ENCODE peak calls at places on chromosomes 4 and X, in ten cellular contexts. G is spleen, M is A549, O is ovary, I is heart left ventricle, R is sigmoid colon, X is testis, A is Peyer's patch, C is body of pancreas, Y is right lobe of liver. H is an unnamed sample.
A peak's percentile ranks its signal among the peaks of the same experiment; 100 is the strongest.

GRCh38 chr4:6844986-6845385 is 62.5 kb downstream of the KIAA0232 start:
- DNase-seq in C (no peak), A (no peak), Y (no peak), I (no peak), M (no peak), X (no peak), O (no peak), R (no peak), G (no peak), H (no peak)

GRCh38 chr4:117700111-117700892 is 334.0 kb upstream of the NDST3 start:
- DNase-seq in C (no peak), R (no peak), G (no peak), Y (no peak), A (no peak), X (no peak), I (no peak), M (no peak), O (no peak), H (no peak)

GRCh38 chr4:150010525-150011126 is 67.6 kb upstream of the DCLK2 start:
- DNase-seq in I (peak; percentile 33), C (peak; percentile 60), X (peak; percentile 67), R (no peak), M (peak; percentile 31), O (peak; percentile 42), G (no peak), Y (no peak), A (no peak), H (peak; percentile 40)

GRCh38 chrX:121902463-121902862 is 855.1 kb downstream of the GLUD2 start:
- DNase-seq in C (no peak), I (no peak), X (no peak), O (no peak), G (no peak), M (no peak), Y (no peak), R (no peak), A (no peak), H (no peak)

GRCh38 chr4:40685300-40685699 is 55.6 kb upstream of the RBM47 start:
- DNase-seq in C (no peak), G (no peak), A (no peak), M (no peak), I (no peak), R (no peak), X (no peak), Y (no peak), O (no peak), H (no peak)

GRCh38 chrX:40651620-40652223 is 4.4 kb upstream of the CXorf38 start:
- DNase-seq in G (peak; percentile 83), I (peak; percentile 70), X (peak; percentile 78), M (no peak), R (peak; percentile 81), A (peak; percentile 47), O (peak; percentile 67), Y (peak; percentile 52), C (peak; percentile 67), H (peak; percentile 73)

GRCh38 chr4:79241846-79242245 is 84.0 kb downstream of the NAA11 start:
- DNase-seq in O (no peak), X (no peak), A (no peak), Y (no peak), C (no peak), I (no peak), M (no peak), G (no peak), R (no peak), H (no peak)

GRCh38 chr4:30875659-30876269 is 155.6 kb downstream of the PCDH7 start:
- DNase-seq in C (no peak), O (no peak), R (no peak), Y (no peak), G (no peak), A (no peak), I (no peak), X (no peak), M (no peak), H (no peak)

GRCh38 chr4:96025031-96025430 is 185.1 kb downstream of the PDHA2 start:
- DNase-seq in C (no peak), Y (no peak), G (no peak), R (no peak), M (no peak), O (no peak), A (no peak), I (no peak), X (no peak), H (no peak)

GRCh38 chr4:6986067-6986780 is 56.9 kb upstream of the TADA2B start:
- DNase-seq in M (no peak), C (no peak), I (peak; percentile 73), R (peak; percentile 78), A (no peak), O (no peak), G (no peak), X (peak; percentile 71), Y (peak; percentile 58), H (peak; percentile 66)

GRCh38 chr4:15655223-15656037 is at the start of gene FBXL5:
- DNase-seq in C (peak; percentile 74), Y (peak; percentile 84), G (peak; percentile 96), R (peak; percentile 87), I (peak; percentile 88), O (peak; percentile 88), A (peak; percentile 88), X (peak; percentile 85), M (peak; percentile 71), H (peak; percentile 63)
- TF ChIP-seq POLR2A in C (peak; percentile 87), Y (peak; percentile 92), G (peak; percentile 27), R (peak; percentile 40), I (peak; percentile 59), O (peak; percentile 80), A (peak; percentile 89), X (no peak), M (peak; percentile 85), H (peak; percentile 96)

GRCh38 chrX:11756354-11757318 is 1.4 kb upstream of the MSL3 start:
- DNase-seq in A (no peak), M (no peak), Y (no peak), O (no peak), X (no peak), G (no peak), C (no peak), I (no peak), R (no peak), H (no peak)
- H3K4me3 ChIP-seq in A (no peak overlapping the region), M (no peak overlapping the region), Y (peak overlapping the region; percentile 81), O (no peak overlapping the region), X (no peak overlapping the region), G (no peak overlapping the region), C (no peak overlapping the region), I (peak overlapping the region; percentile 76), R (no peak overlapping the region), H (no peak overlapping the region)

DNA sequence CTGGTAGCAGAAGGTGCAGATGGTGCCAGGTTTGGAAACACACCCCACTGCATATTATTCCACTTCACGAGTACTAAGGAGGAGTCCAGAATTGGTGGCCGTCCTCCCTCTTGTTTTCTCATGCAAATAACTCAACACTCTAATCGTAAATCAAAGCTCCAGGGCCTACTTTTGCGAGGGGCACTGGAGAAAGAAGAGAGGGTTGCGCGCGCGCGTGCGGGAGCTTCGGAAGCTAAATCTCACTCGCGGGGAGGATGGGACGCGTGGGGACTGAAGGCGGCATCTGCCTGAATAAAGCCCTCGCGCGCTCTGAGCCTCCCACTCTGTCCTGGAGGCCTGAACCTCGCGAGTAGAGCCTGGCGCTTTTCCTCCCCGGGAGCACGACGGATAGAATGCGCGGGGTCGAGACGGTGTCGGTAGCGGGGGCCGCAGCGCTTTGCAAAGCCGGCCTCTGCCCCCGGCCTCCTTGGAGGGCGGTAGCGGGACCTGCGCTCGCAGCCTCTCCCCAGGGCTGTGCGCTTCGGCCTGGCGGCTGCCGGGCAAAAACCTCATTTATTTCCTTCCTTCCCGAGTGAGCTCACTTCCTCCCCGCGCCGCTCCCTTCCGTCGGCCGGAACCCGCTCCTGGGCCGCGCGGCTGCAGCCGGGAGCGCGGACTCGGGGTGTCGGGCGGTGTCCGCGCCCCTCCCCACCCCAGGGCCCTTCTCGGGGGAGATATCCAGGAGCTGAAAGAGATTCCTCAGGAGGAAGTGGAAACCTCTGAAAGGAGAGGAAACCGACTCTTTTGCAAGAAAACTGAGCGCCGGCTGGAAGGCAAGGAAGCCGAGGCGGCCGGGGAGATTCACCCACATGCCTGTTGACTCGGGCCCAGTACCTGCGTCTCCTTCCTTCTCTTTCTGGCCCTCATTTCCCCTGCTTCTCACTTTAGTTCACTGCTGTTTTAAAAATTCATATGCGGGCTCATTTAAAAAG is 20.7 kb downstream of the HAND2 start:
- DNase-seq in G (no peak), M (no peak), O (peak; percentile 81), X (peak; percentile 65), A (no peak), C (no peak), R (peak; percentile 87), I (peak; percentile 69), Y (no peak), H (no peak)
- TF ChIP-seq POLR2A in G (no peak), M (no peak), O (no peak), X (no peak), A (no peak), C (peak; percentile 49), R (peak; percentile 68), I (peak; percentile 58), Y (peak; percentile 25), H (no peak)

GRCh38 chrX:47607091-47607490 is 12.6 kb downstream of the SYN1 start:
- DNase-seq in X (no peak), O (no peak), M (no peak), C (no peak), R (no peak), Y (no peak), I (no peak), A (no peak), G (no peak), H (no peak)
- H3K4me3 ChIP-seq in X (no peak overlapping the region), O (no peak overlapping the region), M (no peak overlapping the region), C (no peak overlapping the region), R (no peak overlapping the region), Y (no peak overlapping the region), I (no peak overlapping the region), A (no peak overlapping the region), G (no peak overlapping the region), H (no peak overlapping the region)

GRCh38 chr4:152169666-152170065 is 366.2 kb downstream of the FBXW7 start:
- DNase-seq in O (no peak), I (no peak), R (no peak), A (no peak), G (no peak), C (no peak), M (no peak), Y (no peak), X (no peak), H (no peak)
- TF ChIP-seq POLR2A in O (no peak), I (no peak), R (no peak), A (no peak), G (no peak), C (no peak), M (no peak), Y (no peak), X (no peak), H (no peak)

DNA sequence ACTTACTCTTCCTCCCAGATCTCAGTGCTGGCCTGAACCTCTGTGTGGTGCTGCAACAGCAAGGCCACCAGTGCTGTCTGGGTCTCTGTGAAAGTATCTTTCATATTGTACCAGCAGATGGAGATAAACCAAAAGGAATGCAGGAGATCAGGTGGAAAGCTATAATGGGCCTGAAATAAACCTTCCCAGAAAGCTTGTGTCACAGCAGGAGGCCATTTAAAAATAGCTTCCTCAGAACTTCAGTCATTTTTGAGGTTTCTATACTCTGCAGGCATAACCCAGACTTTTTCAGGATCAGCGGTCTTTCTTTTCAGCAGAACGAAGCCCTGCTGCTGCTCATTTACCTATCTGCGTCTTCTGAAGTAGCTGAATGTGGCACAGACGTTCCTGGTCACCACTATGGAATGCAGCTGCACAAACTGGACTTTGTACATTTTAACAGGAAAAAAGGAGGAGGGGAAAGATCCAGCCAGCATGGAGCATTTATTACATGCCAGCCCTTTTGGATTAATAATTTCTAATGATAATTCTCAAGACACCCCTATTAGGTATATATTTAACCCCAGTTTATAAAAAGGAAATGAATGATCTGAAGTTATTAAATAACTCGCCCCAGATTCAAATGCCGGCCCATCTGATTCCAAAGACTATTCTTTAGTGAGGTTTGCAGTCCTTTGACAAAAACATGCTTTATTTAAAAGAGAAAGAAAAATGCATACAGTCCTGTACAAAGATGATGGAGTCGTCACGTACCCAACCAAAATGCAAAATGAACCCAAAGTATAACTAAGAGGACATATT is 119.7 kb downstream of the NFKB1 start:
- DNase-seq in M (peak; percentile 62), O (no peak), X (peak; percentile 51), A (no peak), G (no peak), C (peak; percentile 71), R (no peak), I (no peak), Y (peak; percentile 34), H (no peak)
- H3K4me3 ChIP-seq in M (peak overlapping the region; percentile 23), O (no peak overlapping the region), X (no peak overlapping the region), A (no peak overlapping the region), G (no peak overlapping the region), C (no peak overlapping the region), R (no peak overlapping the region), I (no peak overlapping the region), Y (peak overlapping the region; percentile 29), H (no peak overlapping the region)